ENCODE peak calls at places on chromosomes 2 and 18, in four cellular contexts. H is hepatocyte, A is RWPE1, N is spleen. R is an unnamed sample.
A peak's percentile ranks its signal among the peaks of the same experiment; 100 is the strongest.

GRCh38 chr2:63124209-63124608 is 73.6 kb downstream of the OTX1 start:
- DNase-seq in H (no peak), A (peak; percentile 48), N (no peak), R (no peak)

GRCh38 chr18:48201337-48201705 is 207.9 kb downstream of the ZBTB7C start:
- DNase-seq in H (no peak), A (peak; percentile 2), N (no peak), R (no peak)

GRCh38 chr18:33665187-33665586 is 87.2 kb downstream of the ASXL3 start:
- DNase-seq in H (no peak), A (no peak), N (no peak), R (no peak)

GRCh38 chr2:69638630-69639029 is 4.9 kb downstream of the AAK1 start:
- DNase-seq in H (no peak), A (no peak), N (no peak), R (no peak)

GRCh38 chr2:232309592-232309991 is 69.0 kb upstream of the ALPP start:
- DNase-seq in H (no peak), A (no peak), N (no peak), R (no peak)

GRCh38 chr2:112465373-112465772 is 16.6 kb upstream of the TTL start:
- DNase-seq in H (no peak), A (no peak), N (no peak), R (no peak)

GRCh38 chr2:85976106-85976920 is 87.5 kb upstream of the ST3GAL5 start:
- DNase-seq in H (no peak), A (no peak), N (peak; percentile 50), R (no peak)

GRCh38 chr2:237438082-237438925 is 24.3 kb upstream of the COL6A3 start:
- DNase-seq in H (peak; percentile 74), A (no peak), N (no peak), R (no peak)

GRCh38 chr18:73577365-73577764 is 570.3 kb downstream of the FBXO15 start:
- DNase-seq in H (no peak), A (no peak), N (no peak), R (no peak)

GRCh38 chr2:221501210-221501882 is 70.8 kb downstream of the EPHA4 start:
- DNase-seq in H (no peak), A (no peak), N (no peak), R (no peak)

GRCh38 chr2:20074001-20074648 is 22.7 kb upstream of the LAPTM4A start:
- DNase-seq in H (no peak), A (no peak), N (no peak), R (no peak)

GRCh38 chr2:235553696-235554100 is 59.9 kb downstream of the AGAP1 start:
- DNase-seq in H (no peak), A (no peak), N (peak; percentile 47), R (peak; percentile 41)

GRCh38 chr2:234841321-234842015 is 110.3 kb upstream of the SH3BP4 start:
- DNase-seq in H (no peak), A (no peak), N (no peak), R (no peak)

GRCh38 chr2:156399224-156399949 is 36.8 kb upstream of the GPD2 start:
- DNase-seq in H (peak; percentile 23), A (peak; percentile 4), N (no peak), R (no peak)

GRCh38 chr2:84963692-84964405 is 7.1 kb upstream of the KCMF1 start:
- DNase-seq in H (peak; percentile 60), A (no peak), N (no peak), R (no peak)

GRCh38 chr18:28713026-28713425 is 536.1 kb upstream of the CDH2 start:
- DNase-seq in H (no peak), A (no peak), N (no peak), R (no peak)

GRCh38 chr2:9311488-9311887 is 104.9 kb downstream of the ASAP2 start:
- DNase-seq in H (no peak), A (peak; percentile 58), N (no peak), R (peak; percentile 85)

GRCh38 chr2:207629553-207629952 is 4.4 kb upstream of the METTL21A start:
- DNase-seq in H (no peak), A (no peak), N (no peak), R (no peak)

GRCh38 chr18:74989134-74989533 is 219.8 kb downstream of the PTGR3 start:
- DNase-seq in H (no peak), A (no peak), N (no peak), R (no peak)

GRCh38 chr18:41324934-41325333 is 630.1 kb upstream of the PIK3C3 start:
- DNase-seq in H (no peak), A (peak; percentile 44), N (no peak), R (no peak)

GRCh38 chr18:73079920-73080319 is 212.1 kb upstream of the NETO1 start:
- DNase-seq in H (no peak), A (no peak), N (no peak), R (no peak)

GRCh38 chr2:210299974-210300373 is 15.0 kb downstream of the MYL1 start:
- DNase-seq in H (no peak), A (no peak), N (no peak), R (no peak)

GRCh38 chr2:230335461-230335863 is 8.5 kb downstream of the SP140L start:
- DNase-seq in H (no peak), A (no peak), N (no peak), R (no peak)

GRCh38 chr2:64448069-64448468 is 5.9 kb upstream of the LGALSL start:
- DNase-seq in H (no peak), A (no peak), N (no peak), R (no peak)

GRCh38 chr18:79343567-79344207 is 52.0 kb upstream of the NFATC1 start:
- DNase-seq in H (no peak), A (no peak), N (no peak), R (no peak)

GRCh38 chr2:130387804-130388203 is 31.9 kb downstream of the PTPN18 start:
- DNase-seq in H (no peak), A (no peak), N (no peak), R (no peak)

GRCh38 chr18:79490593-79491551 is 95.1 kb downstream of the NFATC1 start:
- DNase-seq in H (no peak), A (no peak), N (peak; percentile 67), R (peak; percentile 69)

GRCh38 chr2:190646780-190647626 is 1.9 kb upstream of the NAB1 start:
- DNase-seq in H (no peak), A (no peak), N (no peak), R (no peak)

GRCh38 chr2:215746507-215747243 is 266.7 kb downstream of the MREG start:
- DNase-seq in H (no peak), A (no peak), N (no peak), R (no peak)

GRCh38 chr2:189444322-189444721 is 3.0 kb downstream of the WDR75 start:
- DNase-seq in H (no peak), A (peak; percentile 8), N (no peak), R (no peak)

GRCh38 chr2:66427219-66427768 is 7.6 kb upstream of the MEIS1 start:
- DNase-seq in H (peak; percentile 44), A (no peak), N (no peak), R (no peak)

GRCh38 chr2:206856474-206856873 is 82.8 kb upstream of the CPO start:
- DNase-seq in H (no peak), A (no peak), N (no peak), R (no peak)

GRCh38 chr2:221125691-221126090 is 446.4 kb downstream of the EPHA4 start:
- DNase-seq in H (no peak), A (peak; percentile 68), N (no peak), R (no peak)

GRCh38 chr2:96940026-96940601 is 46.3 kb downstream of the FAM178B start:
- DNase-seq in H (no peak), A (no peak), N (peak; percentile 69), R (peak; percentile 57)

GRCh38 chr2:166057363-166058169 is 70.3 kb downstream of the SCN1A start:
- DNase-seq in H (peak; percentile 37), A (peak; percentile 3), N (no peak), R (no peak)

GRCh38 chr2:236535024-236535423 is 34.6 kb upstream of the ACKR3 start:
- DNase-seq in H (no peak), A (peak; percentile 14), N (no peak), R (no peak)

GRCh38 chr2:176415156-176415870 is 146.1 kb downstream of the MTX2 start:
- DNase-seq in H (peak; percentile 1), A (no peak), N (no peak), R (no peak)

GRCh38 chr2:189411860-189412259 is 29.4 kb upstream of the WDR75 start:
- DNase-seq in H (peak; percentile 52), A (peak; percentile 6), N (no peak), R (no peak)

GRCh38 chr2:63514237-63514716 is 74.0 kb downstream of the WDPCP start:
- DNase-seq in H (no peak), A (no peak), N (no peak), R (no peak)

GRCh38 chr2:30288576-30288975 is 57.2 kb downstream of the LBH start:
- DNase-seq in H (no peak), A (no peak), N (no peak), R (no peak)
- H3K27ac ChIP-seq in H (no peak overlapping the region), A (no peak overlapping the region), N (peak overlapping the region; percentile 71), R (no peak overlapping the region)

GRCh38 chr18:23889907-23890306 is 124.6 kb upstream of the TTC39C start:
- DNase-seq in H (no peak), A (no peak), N (no peak), R (no peak)
- H3K27ac ChIP-seq in H (no peak overlapping the region), A (peak overlapping the region; percentile 58), N (no peak overlapping the region), R (no peak overlapping the region)

GRCh38 chr2:136437461-136437860 is 319.5 kb upstream of the CXCR4 start:
- DNase-seq in H (no peak), A (no peak), N (no peak), R (no peak)

GRCh38 chr2:136439277-136439676 is 321.3 kb upstream of the CXCR4 start:
- DNase-seq in H (no peak), A (no peak), N (no peak), R (no peak)

GRCh38 chr2:136436921-136437320 is 319.0 kb upstream of the CXCR4 start:
- DNase-seq in H (no peak), A (no peak), N (no peak), R (no peak)

GRCh38 chr2:136434251-136434715 is 316.3 kb upstream of the CXCR4 start:
- DNase-seq in H (peak; percentile 47), A (no peak), N (no peak), R (no peak)
- H3K27ac ChIP-seq in H (no peak overlapping the region), A (no peak overlapping the region), N (no peak overlapping the region), R (no peak overlapping the region)

DNA sequence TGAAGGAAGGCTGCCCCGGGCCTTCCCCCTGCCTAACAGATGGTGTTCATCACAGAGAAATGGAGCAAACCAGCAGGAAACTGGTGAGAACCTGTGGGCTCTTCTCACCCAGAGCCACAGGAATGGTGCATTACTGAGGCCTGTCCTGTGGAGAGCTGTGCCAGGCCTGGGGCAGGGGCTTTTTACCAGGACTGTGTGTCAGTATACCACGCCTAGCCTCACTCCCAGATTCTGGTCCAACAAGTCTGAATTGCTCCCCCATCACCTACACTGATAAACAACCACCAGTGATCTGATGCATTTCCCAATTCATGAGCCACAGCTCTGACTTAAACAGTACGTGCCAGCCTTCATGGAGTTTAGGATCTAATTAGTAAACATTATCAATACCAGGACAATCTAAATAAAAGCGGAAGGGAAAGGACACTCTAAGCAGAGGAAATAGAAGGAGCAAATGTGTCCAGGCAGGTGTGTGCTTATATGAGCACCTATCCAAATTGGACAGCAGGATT is 8.9 kb upstream of the DGUOK start:
- DNase-seq in H (no peak), A (no peak), N (no peak), R (no peak)
- H3K27ac ChIP-seq in H (no peak overlapping the region), A (no peak overlapping the region), N (no peak overlapping the region), R (no peak overlapping the region)

GRCh38 chr2:71457123-71457958 is 4.0 kb downstream of the DYSF start:
- DNase-seq in H (no peak), A (no peak), N (no peak), R (no peak)
- H3K27ac ChIP-seq in H (no peak overlapping the region), A (no peak overlapping the region), N (peak overlapping the region; percentile 11), R (no peak overlapping the region)